ENCODE peak calls at places on chromosomes 13 and 19, in four cellular contexts. S, Z, J and D are unnamed samples.

GRCh38 chr13:73136776-73137175 is 78.0 kb downstream of the KLF5 start:
- DNase-seq in S (no peak), Z (no peak), J (no peak), D (no peak)

GRCh38 chr13:33764716-33765115 is 53.2 kb upstream of the RFC3 start:
- DNase-seq in J (no peak), S (no peak), Z (no peak), D (no peak)

GRCh38 chr13:105316731-105317130 is 1218.7 kb downstream of the EFNB2 start:
- DNase-seq in J (no peak), Z (no peak), S (no peak), D (no peak)

GRCh38 chr13:75724742-75725504 is 88.8 kb downstream of the LMO7 start:
- DNase-seq in J (no peak), Z (no peak), S (no peak), D (no peak)

GRCh38 chr19:2129892-2130770 is 21.2 kb downstream of the AP3D1 start:
- DNase-seq in Z (no peak), S (no peak), J (no peak), D (no peak)

GRCh38 chr19:42140125-42140754 is 8.0 kb upstream of the POU2F2 start:
- DNase-seq in Z (peak; percentile 35), J (peak; percentile 51), S (no peak), D (no peak)

GRCh38 chr13:101681834-101682233 is 229.4 kb downstream of the ITGBL1 start:
- DNase-seq in Z (no peak), J (no peak), S (no peak), D (no peak)

GRCh38 chr13:24209138-24209537 is 48.6 kb downstream of the SPATA13 start:
- DNase-seq in S (no peak), J (no peak), Z (no peak), D (no peak)

GRCh38 chr19:18674616-18675015 is 8.9 kb upstream of the CRTC1 start:
- DNase-seq in J (no peak), Z (no peak), S (no peak), D (no peak)

GRCh38 chr19:23991170-23991569 is 76.5 kb downstream of the ZNF726 start:
- DNase-seq in Z (no peak), S (no peak), J (no peak), D (peak; percentile 17)

GRCh38 chr13:102582256-102582655 is 14.5 kb upstream of the TPP2 start:
- DNase-seq in Z (no peak), J (no peak), S (no peak), D (no peak)

GRCh38 chr19:3198901-3199700 is 13.4 kb downstream of the NCLN start:
- DNase-seq in J (no peak), Z (no peak), S (no peak), D (no peak)

GRCh38 chr13:80755925-80756324 is 415.0 kb upstream of the SPRY2 start:
- DNase-seq in S (no peak), J (no peak), Z (no peak), D (no peak)

GRCh38 chr13:45303866-45304265 is 37.1 kb downstream of the TPT1 start:
- DNase-seq in J (no peak), S (no peak), Z (no peak), D (no peak)

GRCh38 chr13:34913040-34913439 is 29.0 kb upstream of the NBEA start:
- DNase-seq in Z (peak; percentile 4), J (no peak), S (no peak), D (no peak)

GRCh38 chr13:109790951-109791605 is 4.7 kb upstream of the IRS2 start:
- DNase-seq in Z (no peak), S (no peak), J (no peak), D (peak; percentile 58)

GRCh38 chr19:8640402-8641004 is 10.1 kb downstream of the NFILZ start:
- DNase-seq in S (no peak), Z (no peak), J (no peak), D (no peak)

GRCh38 chr19:4102339-4103072 is 21.4 kb downstream of the MAP2K2 start:
- DNase-seq in J (no peak), S (no peak), Z (no peak), D (no peak)

GRCh38 chr19:4013886-4014540 is 6.5 kb downstream of the PIAS4 start:
- DNase-seq in S (no peak), Z (no peak), J (no peak), D (no peak)

GRCh38 chr13:47066261-47066660 is 169.4 kb upstream of the HTR2A start:
- DNase-seq in S (no peak), J (no peak), Z (no peak), D (no peak)

GRCh38 chr13:112772929-112773328 is 83.1 kb downstream of the ATP11A start:
- DNase-seq in Z (no peak), J (no peak), S (no peak), D (no peak)

GRCh38 chr13:21670883-21671792 is at the start of gene FGF9:
- DNase-seq in Z (peak; percentile 93), S (peak; percentile 57), J (peak; percentile 80), D (peak; percentile 82)